ENCODE peak calls at places on chromosomes 2 and 18, in seven cellular contexts. I, E, X, B, W, O and S are unnamed samples.

GRCh38 chr2:192194866-192195547 is at the start of gene TMEFF2:
- DNase-seq in I (peak), E (peak), X (peak), B (no peak), W (peak), O (peak), S (peak)

GRCh38 chr2:154697422-154698237 is 865 bp upstream of the KCNJ3 start:
- DNase-seq in I (peak), E (no peak), X (no peak), B (peak), W (no peak), O (peak), S (no peak)

GRCh38 chr2:33589444-33589843 is 9.7 kb downstream of the FAM98A start:
- DNase-seq in I (no peak), E (peak), X (no peak), B (no peak), W (no peak), O (no peak), S (no peak)

GRCh38 chr2:127080226-127080940 is 26.6 kb downstream of the BIN1 start:
- DNase-seq in I (no peak), E (no peak), X (no peak), B (no peak), W (no peak), O (no peak), S (no peak)

GRCh38 chr2:86622409-86622877 is 1.2 kb downstream of the RNF103 start:
- DNase-seq in I (peak), E (peak), X (peak), B (peak), W (no peak), O (no peak), S (no peak)

GRCh38 chr2:198383392-198383791 is 579.0 kb downstream of the PLCL1 start:
- DNase-seq in I (no peak), E (no peak), X (peak), B (no peak), W (no peak), O (no peak), S (no peak)

GRCh38 chr2:150517951-150518680 is 30.6 kb upstream of the RND3 start:
- DNase-seq in I (no peak), E (peak), X (peak), B (peak), W (no peak), O (no peak), S (no peak)

GRCh38 chr18:65516209-65516608 is 234.6 kb upstream of the CDH7 start:
- DNase-seq in I (no peak), E (no peak), X (no peak), B (no peak), W (no peak), O (no peak), S (no peak)

GRCh38 chr18:27605107-27605834 is 420.2 kb upstream of the CHST9 start:
- DNase-seq in I (peak), E (peak), X (peak), B (peak), W (peak), O (peak), S (peak)

GRCh38 chr2:71503827-71504226 is 50.5 kb downstream of the DYSF start:
- DNase-seq in I (no peak), E (no peak), X (peak), B (peak), W (no peak), O (no peak), S (no peak)

GRCh38 chr2:83784920-83785319 is 674.2 kb downstream of the SUCLG1 start:
- DNase-seq in I (no peak), E (no peak), X (no peak), B (no peak), W (no peak), O (no peak), S (no peak)

GRCh38 chr2:39712953-39713352 is 47.2 kb downstream of the TMEM178A start:
- DNase-seq in I (no peak), E (no peak), X (no peak), B (no peak), W (no peak), O (no peak), S (no peak)

GRCh38 chr2:218081063-218081462 is 12.0 kb downstream of the RUFY4 start:
- DNase-seq in I (no peak), E (no peak), X (no peak), B (no peak), W (no peak), O (no peak), S (no peak)

GRCh38 chr2:181649436-181649979 is 7.4 kb downstream of the CERKL start:
- DNase-seq in I (no peak), E (no peak), X (no peak), B (no peak), W (no peak), O (no peak), S (no peak)

GRCh38 chr2:46169452-46169851 is 127.8 kb upstream of the EPAS1 start:
- DNase-seq in I (no peak), E (no peak), X (no peak), B (no peak), W (no peak), O (no peak), S (no peak)

GRCh38 chr2:86704482-86704971 is 15.6 kb upstream of the RMND5A start:
- DNase-seq in I (no peak), E (peak), X (peak), B (peak), W (peak), O (no peak), S (no peak)